ENCODE peak calls at places on chromosomes 6 and 20, in four cellular contexts. S is Peyer's patch, X is ovary, N is transverse colon. W is an unnamed sample.

GRCh38 chr6:158869010-158869603 is 49.9 kb upstream of the EZR start:
- DNase-seq in S (no peak), X (no peak), N (no peak), W (no peak)

GRCh38 chr20:6735913-6736845 is 31.3 kb upstream of the BMP2 start:
- DNase-seq in S (no peak), X (no peak), N (no peak), W (no peak)

GRCh38 chr6:138038148-138038870 is 68.9 kb downstream of the PERP start:
- DNase-seq in S (no peak), X (no peak), N (no peak), W (no peak)

GRCh38 chr6:27188885-27189418 is 58.5 kb upstream of the PRSS16 start:
- DNase-seq in S (peak), X (peak), N (peak), W (no peak)

GRCh38 chr6:71289039-71289801 is 609 bp downstream of the OGFRL1 start:
- DNase-seq in S (peak), X (peak), N (peak), W (peak)

GRCh38 chr6:169212897-169213813 is 40.5 kb downstream of the THBS2 start:
- DNase-seq in S (peak), X (peak), N (peak), W (peak)

GRCh38 chr20:19275630-19276071 is 63.2 kb downstream of the SLC24A3 start:
- DNase-seq in S (peak), X (peak), N (peak), W (no peak)

GRCh38 chr6:25485820-25486559 is 166.0 kb upstream of the SCGN start:
- DNase-seq in S (no peak), X (no peak), N (no peak), W (peak)

GRCh38 chr20:62929051-62929538 is 2.8 kb upstream of the DIDO1 start:
- DNase-seq in S (peak), X (peak), N (peak), W (peak)

GRCh38 chr6:30113843-30114242 is 953 bp upstream of the TRIM31 start:
- DNase-seq in S (no peak), X (no peak), N (no peak), W (no peak)

GRCh38 chr6:10355115-10355702 is 59.7 kb downstream of the TFAP2A start:
- DNase-seq in S (no peak), X (no peak), N (no peak), W (no peak)

GRCh38 chr6:52403627-52404026 is 16.5 kb upstream of the EFHC1 start:
- DNase-seq in S (no peak), X (no peak), N (peak), W (peak)

GRCh38 chr6:40244684-40245083 is 310.4 kb upstream of the MOCS1 start:
- DNase-seq in S (no peak), X (no peak), N (no peak), W (no peak)

GRCh38 chr6:143337201-143337949 is 113.1 kb downstream of the ADAT2 start:
- DNase-seq in S (peak), X (no peak), N (peak), W (no peak)

GRCh38 chr6:27295301-27296079 is 16.6 kb downstream of the POM121L2 start:
- DNase-seq in S (no peak), X (no peak), N (no peak), W (no peak)

GRCh38 chr6:79712144-79712543 is 81.0 kb downstream of the SH3BGRL2 start:
- DNase-seq in S (no peak), X (no peak), N (no peak), W (no peak)

GRCh38 chr20:24977797-24978196 is 14.8 kb downstream of the APMAP start:
- DNase-seq in S (no peak), X (no peak), N (no peak), W (peak)

GRCh38 chr6:80143312-80143960 is 37.0 kb downstream of the BCKDHB start:
- DNase-seq in S (peak), X (peak), N (peak), W (peak)

GRCh38 chr6:163655217-163656121 is 241.0 kb downstream of the QKI start:
- DNase-seq in S (no peak), X (no peak), N (no peak), W (no peak)

GRCh38 chr6:41901882-41902519 is 6.8 kb upstream of the USP49 start:
- DNase-seq in S (peak), X (no peak), N (peak), W (no peak)

GRCh38 chr20:32021091-32021490 is 10.9 kb downstream of the CCM2L start:
- DNase-seq in S (no peak), X (no peak), N (no peak), W (no peak)

GRCh38 chr20:6212903-6213302 is 90.1 kb upstream of the FERMT1 start:
- DNase-seq in S (no peak), X (no peak), N (no peak), W (no peak)

DNA sequence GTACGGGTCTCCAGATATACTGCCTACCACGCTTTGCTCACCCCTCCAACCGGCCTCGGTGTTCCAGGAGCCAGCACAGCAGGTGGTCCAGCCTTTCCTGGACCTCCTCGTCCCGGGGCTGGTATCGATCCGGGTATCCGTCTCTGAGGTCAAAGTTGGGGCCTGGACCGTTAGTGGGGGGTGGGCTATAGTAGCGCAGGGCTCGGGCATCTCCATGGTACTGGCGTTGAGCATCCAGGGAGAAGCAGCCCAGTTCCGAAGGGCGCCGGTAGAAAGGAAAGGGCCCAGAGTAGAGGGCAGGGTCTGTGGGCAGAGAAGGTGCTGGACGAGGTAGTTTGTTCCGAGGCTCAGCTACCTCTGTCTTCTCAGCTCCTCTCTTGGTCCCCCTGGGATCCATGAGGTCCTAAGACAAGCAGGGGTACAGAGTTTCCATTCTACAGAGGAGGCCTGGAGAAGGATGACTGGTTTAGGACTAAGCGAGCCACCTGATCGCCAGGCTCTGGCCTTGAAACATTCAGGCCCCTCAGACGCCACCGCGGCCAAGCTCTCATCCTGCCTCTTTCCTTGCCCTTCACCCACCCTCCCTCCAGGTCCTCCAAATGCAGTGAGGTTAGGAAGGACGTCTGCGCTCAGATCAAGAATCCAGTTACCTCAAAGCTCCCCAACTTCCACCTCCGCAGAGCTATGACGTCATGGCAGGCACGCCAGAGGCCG is 502 bp downstream of the DXO start:
- DNase-seq in S (no peak), X (no peak), N (no peak), W (no peak)
- TF ChIP-seq POLR2A in S (no peak), X (no peak), N (no peak), W (no peak)

GRCh38 chr6:22248513-22249308 is 48.1 kb downstream of the PRL start:
- DNase-seq in S (no peak), X (no peak), N (no peak), W (no peak)
- H3K4me3 ChIP-seq in S (no peak), X (no peak), N (no peak), W (no peak)

GRCh38 chr6:37433657-37434271 is 743 bp downstream of the CMTR1 start:
- DNase-seq in S (peak), X (no peak), N (no peak), W (no peak)

GRCh38 chr6:37435816-37436215 is 2.8 kb downstream of the CMTR1 start:
- DNase-seq in S (no peak), X (no peak), N (no peak), W (no peak)

GRCh38 chr6:37432590-37432915 is 468 bp upstream of the CMTR1 start:
- DNase-seq in S (no peak), X (no peak), N (no peak), W (no peak)

GRCh38 chr6:37435373-37435772 is 2.4 kb downstream of the CMTR1 start:
- DNase-seq in S (no peak), X (no peak), N (no peak), W (no peak)

GRCh38 chr6:37432916-37433656 is at the start of gene CMTR1:
- DNase-seq in S (peak), X (peak), N (peak), W (peak)
- TF ChIP-seq POLR2A in S (peak), X (peak), N (peak), W (peak)

GRCh38 chr6:90458353-90459224 is 128.3 kb downstream of the MAP3K7 start:
- DNase-seq in S (peak), X (no peak), N (no peak), W (no peak)
- H3K4me3 ChIP-seq in S (no peak), X (no peak), N (no peak), W (no peak)

GRCh38 chr6:105587349-105588115 is 184.7 kb upstream of the PREP start:
- DNase-seq in S (no peak), X (no peak), N (no peak), W (no peak)
- TF ChIP-seq POLR2A in S (no peak), X (no peak), N (no peak), W (no peak)